ENCODE peak calls at places on chromosomes 11 and 22, in five cellular contexts. One of them, this sample, is unnamed.

GRCh38 chr11:18611196-18611595 is 11.6 kb downstream of the MISFA start:
- DNase-seq in PC-3: no peak
- DNase-seq in GM23248: peak
- DNase-seq in GM23338: no peak
- DNase-seq in neural progenitor cell: no peak
- DNase-seq in this sample: no peak

GRCh38 chr11:62850911-62851806 is 11.8 kb upstream of the WDR74 start:
- DNase-seq in PC-3: peak
- DNase-seq in neural progenitor cell: peak
- DNase-seq in GM23338: peak
- DNase-seq in GM23248: no peak
- DNase-seq in this sample: no peak

GRCh38 chr11:3836903-3837302 is 3.9 kb downstream of the RHOG start:
- DNase-seq in GM23338: no peak
- DNase-seq in neural progenitor cell: no peak
- DNase-seq in PC-3: no peak
- DNase-seq in GM23248: no peak
- DNase-seq in this sample: no peak

GRCh38 chr11:118046964-118047700 is 29.7 kb upstream of the TMPRSS4 start:
- DNase-seq in GM23248: no peak
- DNase-seq in PC-3: no peak
- DNase-seq in neural progenitor cell: no peak
- DNase-seq in GM23338: no peak
- DNase-seq in this sample: no peak

GRCh38 chr11:76629853-76630599 is 40.5 kb downstream of the LRRC32 start:
- DNase-seq in GM23338: peak
- DNase-seq in GM23248: peak
- DNase-seq in neural progenitor cell: no peak
- DNase-seq in PC-3: no peak
- DNase-seq in this sample: peak

GRCh38 chr11:125214466-125215204 is 50.1 kb downstream of the PKNOX2 start:
- DNase-seq in neural progenitor cell: peak
- DNase-seq in PC-3: no peak
- DNase-seq in GM23248: no peak
- DNase-seq in GM23338: no peak
- DNase-seq in this sample: no peak

GRCh38 chr22:31838917-31839316 is 85.1 kb downstream of the DEPDC5 start:
- DNase-seq in neural progenitor cell: no peak
- DNase-seq in GM23248: no peak
- DNase-seq in GM23338: no peak
- DNase-seq in PC-3: peak
- DNase-seq in this sample: no peak

GRCh38 chr11:129373489-129373953 is 2.1 kb upstream of the BARX2 start:
- DNase-seq in PC-3: no peak
- DNase-seq in GM23248: peak
- DNase-seq in GM23338: peak
- DNase-seq in neural progenitor cell: peak
- DNase-seq in this sample: no peak

GRCh38 chr22:28397324-28397723 is 282.3 kb downstream of the TTC28 start:
- DNase-seq in GM23248: no peak
- DNase-seq in PC-3: no peak
- DNase-seq in GM23338: no peak
- DNase-seq in neural progenitor cell: no peak
- DNase-seq in this sample: no peak

GRCh38 chr11:110249066-110249465 is 47.3 kb downstream of the RDX start:
- DNase-seq in PC-3: peak
- DNase-seq in neural progenitor cell: no peak
- DNase-seq in GM23338: no peak
- DNase-seq in GM23248: peak
- DNase-seq in this sample: no peak

GRCh38 chr11:15199693-15200092 is 85.0 kb downstream of the INSC start:
- DNase-seq in neural progenitor cell: no peak
- DNase-seq in GM23248: peak
- DNase-seq in GM23338: no peak
- DNase-seq in PC-3: peak
- DNase-seq in this sample: no peak

GRCh38 chr22:42720263-42721044 is at the start of gene A4GALT:
- DNase-seq in PC-3: no peak
- DNase-seq in GM23338: peak
- DNase-seq in GM23248: peak
- DNase-seq in neural progenitor cell: peak
- DNase-seq in this sample: peak

GRCh38 chr11:91396243-91397133 is 828.1 kb upstream of the FAT3 start:
- DNase-seq in PC-3: peak
- DNase-seq in neural progenitor cell: no peak
- DNase-seq in GM23248: no peak
- DNase-seq in GM23338: no peak
- DNase-seq in this sample: peak

GRCh38 chr11:111046291-111046690 is 199.2 kb upstream of the POU2AF2 start:
- DNase-seq in GM23248: peak
- DNase-seq in GM23338: no peak
- DNase-seq in neural progenitor cell: no peak
- DNase-seq in PC-3: no peak
- DNase-seq in this sample: no peak

GRCh38 chr11:119093951-119094815 is 7.5 kb downstream of the DPAGT1 start:
- DNase-seq in GM23338: peak
- DNase-seq in GM23248: peak
- DNase-seq in neural progenitor cell: peak
- DNase-seq in PC-3: peak
- DNase-seq in this sample: peak
- TF ChIP-seq EZH2phosphoT487 in GM23338: no peak
- TF ChIP-seq EZH2phosphoT487 in GM23248: no peak
- TF ChIP-seq EZH2phosphoT487 in neural progenitor cell: no peak
- TF ChIP-seq EZH2phosphoT487 in PC-3: no peak
- TF ChIP-seq EZH2phosphoT487 in this sample: no peak

GRCh38 chr11:72240461-72241289 is 3.3 kb downstream of the PHOX2A start:
- DNase-seq in GM23338: peak
- DNase-seq in GM23248: peak
- DNase-seq in neural progenitor cell: peak
- DNase-seq in PC-3: no peak
- DNase-seq in this sample: peak
- TF ChIP-seq EZH2 in GM23338: peak
- TF ChIP-seq EZH2 in GM23248: no peak
- TF ChIP-seq EZH2 in neural progenitor cell: peak
- TF ChIP-seq EZH2 in PC-3: no peak
- TF ChIP-seq EZH2 in this sample: peak

GRCh38 chr11:8067567-8067928 is 13.5 kb upstream of the TUB start:
- DNase-seq in PC-3: no peak
- DNase-seq in GM23248: no peak
- DNase-seq in GM23338: no peak
- DNase-seq in neural progenitor cell: no peak
- DNase-seq in this sample: no peak
- TF ChIP-seq EZH2phosphoT487 in PC-3: no peak
- TF ChIP-seq EZH2phosphoT487 in GM23248: no peak
- TF ChIP-seq EZH2phosphoT487 in GM23338: no peak
- TF ChIP-seq EZH2phosphoT487 in neural progenitor cell: no peak
- TF ChIP-seq EZH2phosphoT487 in this sample: no peak

DNA sequence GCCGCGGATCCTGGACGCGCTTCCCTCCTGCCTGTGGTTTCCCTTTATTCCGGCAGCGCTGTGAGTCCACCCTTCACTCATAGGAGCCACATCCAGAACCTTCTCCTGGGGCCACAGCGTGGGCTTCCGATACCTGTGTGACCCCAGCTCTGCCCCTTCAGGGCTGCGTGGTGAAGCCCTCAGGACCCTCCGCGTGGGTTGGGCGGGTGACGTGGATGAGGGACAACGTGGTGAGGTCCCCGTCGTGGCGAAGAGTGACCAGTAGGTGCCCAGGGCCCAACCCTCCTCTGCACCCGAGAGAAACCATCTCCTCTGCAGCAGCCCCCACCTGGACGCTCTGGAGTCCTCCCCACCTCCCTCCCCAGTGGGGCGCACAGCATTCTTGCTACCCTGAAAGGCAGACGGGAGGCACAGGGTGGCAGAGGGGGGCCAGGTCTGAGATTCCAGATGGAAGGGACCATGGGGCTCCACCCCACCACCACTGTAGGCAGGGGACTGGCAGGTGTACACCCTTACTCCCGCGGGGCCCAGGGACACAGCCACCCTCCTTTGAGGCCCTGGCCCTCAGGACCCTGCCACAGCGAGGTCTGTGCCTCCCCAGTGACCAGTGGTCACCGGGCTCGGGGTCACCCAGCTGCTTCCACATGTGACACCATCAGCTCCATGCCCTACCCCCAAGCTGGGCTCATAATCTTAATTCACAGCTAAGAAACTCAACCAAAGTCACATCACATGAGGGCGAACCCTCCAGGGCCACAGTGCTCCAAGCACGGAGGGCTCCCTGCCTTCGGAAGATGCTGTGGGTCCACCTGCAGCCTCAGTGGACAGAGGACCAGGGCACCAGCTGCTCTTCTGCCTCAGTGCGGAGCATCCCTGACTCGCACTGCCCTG is 3.4 kb upstream of the ZBED4 start:
- DNase-seq in PC-3: no peak
- DNase-seq in neural progenitor cell: no peak
- DNase-seq in GM23338: no peak
- DNase-seq in GM23248: no peak
- DNase-seq in this sample: no peak
- TF ChIP-seq EZH2 in PC-3: no peak
- TF ChIP-seq EZH2 in neural progenitor cell: no peak
- TF ChIP-seq EZH2 in GM23338: peak
- TF ChIP-seq EZH2 in GM23248: no peak
- TF ChIP-seq EZH2 in this sample: no peak

GRCh38 chr11:83272627-83273026 is 13.5 kb downstream of the CCDC90B start:
- DNase-seq in neural progenitor cell: no peak
- DNase-seq in GM23338: no peak
- DNase-seq in PC-3: peak
- DNase-seq in GM23248: peak
- DNase-seq in this sample: no peak
- TF ChIP-seq EZH2phosphoT487 in neural progenitor cell: no peak
- TF ChIP-seq EZH2phosphoT487 in GM23338: no peak
- TF ChIP-seq EZH2phosphoT487 in PC-3: no peak
- TF ChIP-seq EZH2phosphoT487 in GM23248: no peak
- TF ChIP-seq EZH2phosphoT487 in this sample: no peak

DNA sequence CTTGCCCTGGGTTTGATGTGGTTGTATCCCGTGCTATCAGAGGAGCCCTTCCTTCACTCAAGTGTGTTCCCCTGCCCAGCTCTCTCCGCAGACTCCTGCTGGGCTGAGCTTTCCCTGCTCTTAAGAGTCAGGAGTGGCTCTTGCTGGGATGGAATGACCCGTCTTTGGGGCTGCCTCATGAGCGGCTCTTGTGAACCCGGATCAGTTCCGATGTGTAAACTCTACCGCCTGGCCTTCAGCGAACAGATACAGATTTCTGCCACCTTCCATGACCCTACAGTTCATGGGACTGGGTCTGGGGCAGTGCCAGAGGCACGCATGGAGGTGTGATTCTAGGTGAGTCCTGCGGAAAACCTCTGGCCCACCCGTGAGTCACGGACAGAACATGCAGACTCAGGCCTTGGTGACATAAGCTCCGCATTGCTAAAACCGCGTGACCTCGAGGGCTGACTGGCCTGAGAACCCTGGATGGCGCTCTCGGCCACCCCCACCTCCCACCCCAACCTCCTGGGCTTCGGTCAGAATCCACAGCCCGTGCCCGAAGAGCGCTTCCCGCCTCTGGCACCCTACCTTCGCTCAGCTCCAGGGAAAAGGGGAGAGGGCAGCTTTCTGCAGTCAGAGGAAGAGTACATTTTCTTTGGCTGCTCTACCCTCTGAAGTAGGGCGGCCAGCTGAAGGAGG is 1.3 kb upstream of the ZBTB16 start:
- DNase-seq in PC-3: no peak
- DNase-seq in GM23338: peak
- DNase-seq in neural progenitor cell: peak
- DNase-seq in GM23248: no peak
- DNase-seq in this sample: peak
- TF ChIP-seq EZH2 in PC-3: no peak
- TF ChIP-seq EZH2 in GM23338: peak
- TF ChIP-seq EZH2 in neural progenitor cell: no peak
- TF ChIP-seq EZH2 in GM23248: no peak
- TF ChIP-seq EZH2 in this sample: peak

This sample was measured in hepatocyte.